ENCODE peak calls at places on chromosomes 4 and X, in six cellular contexts. B is OCI-LY7, V is IMR-90, I is coronary artery, O is HFFc6, T is esophagus squamous epithelium. F is an unnamed sample.

GRCh38 chr4:40232610-40233009 is 35.8 kb downstream of the RHOH start:
- DNase-seq in B (no peak), V (no peak), I (no peak), O (no peak), T (no peak), F (no peak)

GRCh38 chr4:55608591-55608990 is 16.5 kb upstream of the PDCL2 start:
- DNase-seq in B (no peak), V (no peak), I (no peak), O (no peak), T (no peak), F (no peak)

GRCh38 chr4:74391346-74391745 is 26.4 kb downstream of the EREG start:
- DNase-seq in B (no peak), V (no peak), I (no peak), O (no peak), T (no peak), F (no peak)

GRCh38 chr4:123343400-123344060 is 53.1 kb upstream of the SPRY1 start:
- DNase-seq in B (no peak), V (no peak), I (no peak), O (no peak), T (no peak), F (no peak)

GRCh38 chrX:7346021-7346420 is 198.1 kb upstream of the PUDP start:
- DNase-seq in B (no peak), V (peak), I (no peak), O (peak), T (no peak), F (no peak)

GRCh38 chr4:87017580-87018061 is 82.8 kb downstream of the AFF1 start:
- DNase-seq in B (no peak), V (peak), I (no peak), O (peak), T (no peak), F (no peak)

GRCh38 chr4:14149469-14150030 is 522.0 kb upstream of the BOD1L1 start:
- DNase-seq in B (no peak), V (peak), I (no peak), O (peak), T (no peak), F (no peak)

GRCh38 chr4:5361968-5362367 is 310.7 kb downstream of the STK32B start:
- DNase-seq in B (peak), V (peak), I (no peak), O (no peak), T (no peak), F (no peak)

GRCh38 chr4:127383666-127384065 is 249.1 kb upstream of the INTU start:
- DNase-seq in B (no peak), V (no peak), I (no peak), O (no peak), T (no peak), F (no peak)

GRCh38 chr4:83219344-83219990 is 65.1 kb downstream of the COQ2 start:
- DNase-seq in B (peak), V (no peak), I (no peak), O (no peak), T (no peak), F (no peak)

GRCh38 chrX:39381446-39381845 is 580.2 kb downstream of the MID1IP1 start:
- DNase-seq in B (no peak), V (no peak), I (no peak), O (no peak), T (no peak), F (no peak)

GRCh38 chr4:175470141-175470540 is 341.9 kb downstream of the GPM6A start:
- DNase-seq in B (no peak), V (peak), I (no peak), O (peak), T (no peak), F (no peak)

GRCh38 chr4:40515398-40516293 is 114.0 kb downstream of the RBM47 start:
- DNase-seq in B (peak), V (no peak), I (no peak), O (no peak), T (no peak), F (no peak)

GRCh38 chrX:154059729-154060245 is 37.7 kb downstream of the MECP2 start:
- DNase-seq in B (no peak), V (no peak), I (no peak), O (no peak), T (no peak), F (no peak)

GRCh38 chr4:142021761-142022160 is 385.4 kb downstream of the IL15 start:
- DNase-seq in B (no peak), V (no peak), I (no peak), O (no peak), T (no peak), F (no peak)

GRCh38 chrX:150688911-150689451 is 4.2 kb upstream of the MTMR1 start:
- DNase-seq in B (no peak), V (peak), I (no peak), O (peak), T (no peak), F (no peak)

GRCh38 chr4:138979742-138980141 is 35.8 kb upstream of the NOCT start:
- DNase-seq in B (no peak), V (no peak), I (no peak), O (no peak), T (no peak), F (no peak)

GRCh38 chr4:53693909-53694308 is 102.6 kb upstream of the LNX1 start:
- DNase-seq in B (no peak), V (no peak), I (no peak), O (no peak), T (no peak), F (no peak)

GRCh38 chr4:41413670-41414069 is 124.3 kb upstream of the LIMCH1 start:
- DNase-seq in B (no peak), V (no peak), I (no peak), O (no peak), T (no peak), F (no peak)

GRCh38 chrX:106363214-106363613 is 195.1 kb downstream of the PWWP3B start:
- DNase-seq in B (no peak), V (no peak), I (no peak), O (no peak), T (no peak), F (no peak)

GRCh38 chrX:146154191-146154590 is 336.6 kb downstream of the SLITRK2 start:
- DNase-seq in B (no peak), V (no peak), I (no peak), O (no peak), T (no peak), F (no peak)

DNA sequence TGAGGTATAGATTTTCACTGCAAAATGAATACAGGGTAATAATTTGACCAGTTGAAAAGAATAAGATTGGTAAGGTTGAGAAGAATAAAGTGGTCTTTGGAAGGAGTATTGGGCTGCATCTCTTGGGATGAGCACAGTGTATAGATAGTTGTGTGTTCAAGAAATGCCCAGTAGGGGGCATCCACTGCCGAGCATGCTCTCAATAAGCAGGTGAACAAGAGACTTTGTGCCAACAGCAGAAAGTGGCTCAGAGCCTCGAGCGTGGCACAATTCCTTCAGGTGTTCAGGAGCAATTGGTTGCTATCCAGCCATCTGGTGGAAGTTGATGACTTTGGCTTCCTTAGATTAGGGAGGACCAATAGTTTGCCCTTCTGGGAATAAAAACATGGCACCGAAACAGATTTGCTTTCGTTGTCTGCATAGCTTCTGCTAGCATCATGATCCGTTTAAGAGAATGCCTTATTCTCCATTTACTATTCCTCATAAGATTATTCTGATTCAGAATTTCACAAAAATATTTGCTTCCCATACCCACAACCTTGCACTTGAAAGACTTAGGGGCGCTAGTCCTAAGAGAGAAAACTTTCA is 258.1 kb upstream of the NEIL3 start:
- DNase-seq in B (peak), V (peak), I (no peak), O (no peak), T (no peak), F (no peak)
- TF ChIP-seq CTCF in B (peak), V (peak), I (no peak), O (peak), T (peak), F (no peak)

GRCh38 chr4:128916832-128917231 is 107.3 kb downstream of the JADE1 start:
- DNase-seq in B (peak), V (no peak), I (no peak), O (no peak), T (no peak), F (no peak)
- TF ChIP-seq CTCF in B (no peak), V (no peak), I (no peak), O (no peak), T (no peak), F (no peak)

GRCh38 chr4:1316537-1317168 is 27.0 kb downstream of the MAEA start:
- DNase-seq in B (no peak), V (no peak), I (no peak), O (no peak), T (no peak), F (no peak)

GRCh38 chr4:1318046-1318375 is 28.3 kb downstream of the MAEA start:
- DNase-seq in B (no peak), V (no peak), I (no peak), O (no peak), T (no peak), F (no peak)

GRCh38 chr4:1315838-1316536 is 26.3 kb downstream of the MAEA start:
- DNase-seq in B (peak), V (no peak), I (no peak), O (no peak), T (no peak), F (no peak)

GRCh38 chr4:1317177-1318045 is 27.7 kb downstream of the MAEA start:
- DNase-seq in B (no peak), V (no peak), I (no peak), O (no peak), T (no peak), F (no peak)

DNA sequence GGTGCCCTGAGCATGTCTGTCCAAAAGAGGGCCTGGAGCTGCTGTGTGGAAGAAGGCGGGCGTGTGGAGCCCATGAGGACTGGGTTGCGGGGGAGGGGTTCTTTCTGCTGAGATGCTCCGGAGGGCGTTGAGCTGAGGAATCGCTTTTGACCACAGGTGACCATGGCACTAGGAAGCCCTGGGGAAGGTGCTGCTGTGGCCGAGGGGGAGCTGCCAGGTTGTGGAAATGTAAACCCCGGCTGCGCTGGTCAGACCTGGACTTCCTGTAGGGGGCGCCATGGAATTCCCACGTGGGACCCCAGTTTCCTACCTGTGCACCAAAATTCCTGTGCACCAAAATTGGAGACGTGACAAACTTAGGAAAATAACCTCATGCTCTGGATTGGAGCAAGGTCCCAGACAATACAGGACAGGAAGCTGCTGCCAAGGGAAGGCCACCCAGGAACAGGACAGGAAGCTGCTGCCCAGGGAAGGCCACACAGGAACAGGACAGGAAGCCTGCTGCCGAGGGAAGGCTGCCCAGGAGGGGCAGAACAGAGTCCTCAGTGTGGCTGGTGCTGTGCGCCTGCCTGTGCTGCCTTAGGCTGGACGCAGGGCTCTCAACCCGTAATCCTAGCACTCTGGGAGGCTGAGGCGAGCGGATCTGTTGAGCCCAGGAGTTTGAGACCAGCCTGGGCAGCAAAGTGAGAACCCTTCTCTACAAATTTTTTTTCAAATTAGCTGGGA is 28.4 kb upstream of the UVSSA start:
- DNase-seq in B (no peak), V (no peak), I (no peak), O (no peak), T (no peak), F (no peak)
- TF ChIP-seq CTCF in B (peak), V (peak), I (no peak), O (peak), T (peak), F (no peak)

DNA sequence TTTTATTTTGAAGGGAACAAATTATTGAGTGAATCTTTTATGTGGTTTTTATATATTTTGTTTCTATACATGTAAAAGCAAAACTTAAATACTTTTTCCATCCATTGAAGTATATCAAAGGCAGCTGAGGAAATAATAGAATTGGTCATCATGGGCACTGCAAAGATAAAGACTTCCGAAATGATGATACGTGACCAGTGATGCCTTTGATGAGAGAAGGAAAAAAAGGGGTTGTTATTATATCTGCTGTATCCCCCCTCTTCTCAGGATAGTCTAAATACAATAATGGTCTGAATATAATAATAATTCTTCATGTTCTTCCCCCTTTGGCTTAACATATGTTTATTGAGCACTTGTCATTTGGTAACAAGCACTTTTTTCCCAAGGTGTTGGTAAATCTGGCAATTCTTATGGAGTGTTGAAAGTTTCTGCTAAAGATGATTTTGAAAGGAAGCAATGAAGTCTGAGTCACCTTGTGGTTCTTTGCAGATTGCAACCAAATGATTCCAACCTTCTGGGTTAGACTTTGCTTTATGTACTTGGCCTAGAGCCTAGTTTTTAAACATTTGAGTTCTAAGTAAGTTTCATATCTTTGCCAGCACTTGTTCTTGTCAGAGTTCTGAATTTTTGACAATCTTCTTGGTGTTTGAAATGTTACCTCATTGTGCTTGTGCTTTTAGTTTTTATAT is 60.8 kb downstream of the USP9X start:
- DNase-seq in B (no peak), V (peak), I (no peak), O (peak), T (no peak), F (no peak)
- TF ChIP-seq CTCF in B (no peak), V (peak), I (no peak), O (no peak), T (peak), F (no peak)

GRCh38 chr4:181046809-181047208 is 1196.4 kb upstream of the TENM3 start:
- DNase-seq in B (no peak), V (no peak), I (no peak), O (no peak), T (no peak), F (no peak)
- TF ChIP-seq CTCF in B (no peak), V (no peak), I (no peak), O (no peak), T (no peak), F (no peak)

GRCh38 chrX:44937606-44938005 is 64.6 kb downstream of the KDM6A start:
- DNase-seq in B (no peak), V (no peak), I (no peak), O (no peak), T (no peak), F (no peak)
- TF ChIP-seq CTCF in B (no peak), V (no peak), I (no peak), O (no peak), T (no peak), F (no peak)

DNA sequence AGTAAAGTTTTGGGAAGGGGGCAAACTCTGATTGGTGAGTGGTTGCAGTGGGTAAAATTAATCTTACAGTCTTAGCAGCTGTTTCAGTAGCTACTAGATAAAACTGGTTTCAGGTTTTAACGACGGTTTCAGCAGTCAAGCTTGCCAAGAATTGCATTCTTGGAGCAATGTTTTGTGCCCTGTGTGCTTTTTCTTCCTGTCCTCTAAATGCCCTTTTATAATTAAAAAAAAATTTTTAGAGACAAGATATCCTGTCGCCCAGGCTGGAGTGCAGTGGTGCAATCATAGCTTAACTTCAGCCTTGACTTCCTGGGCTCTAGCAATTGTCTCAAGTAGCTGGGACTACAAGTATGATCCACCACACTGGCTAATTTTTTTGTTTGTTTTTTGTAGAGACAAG is 6.3 kb upstream of the PPEF2 start:
- DNase-seq in B (no peak), V (no peak), I (no peak), O (no peak), T (no peak), F (no peak)
- TF ChIP-seq CTCF in B (no peak), V (no peak), I (no peak), O (no peak), T (no peak), F (no peak)